ENCODE peak calls at places on chromosomes 3 and 15, in seven cellular contexts. L is lung, N is cardiac fibroblast, V is GM13976, O is left ventricle myocardium inferior, E is fibroblast of pulmonary artery, W is Panc1. Y is an unnamed sample.
A peak's percentile ranks its signal among the peaks of the same experiment; 100 is the strongest.

GRCh38 chr15:53716909-53717878 is 42.3 kb downstream of the WDR72 start:
- DNase-seq in W (no peak), O (no peak), V (no peak), E (peak; percentile 0), N (no peak), L (no peak), Y (no peak)

GRCh38 chr3:161371441-161372320 is at the start of gene SPTSSB:
- DNase-seq in E (no peak), V (peak; percentile 48), O (peak; percentile 19), W (no peak), L (peak; percentile 35), N (peak; percentile 13), Y (peak; percentile 47)

GRCh38 chr3:40723078-40723660 is 198.4 kb downstream of the ZNF621 start:
- DNase-seq in V (no peak), W (no peak), L (no peak), N (no peak), E (no peak), O (no peak), Y (no peak)

GRCh38 chr3:30915782-30916181 is 21.3 kb upstream of the GADL1 start:
- DNase-seq in N (peak; percentile 26), E (no peak), V (no peak), O (no peak), L (no peak), W (no peak), Y (no peak)

GRCh38 chr3:74904646-74905045 is 290.2 kb upstream of the CNTN3 start:
- DNase-seq in N (no peak), V (no peak), E (no peak), W (no peak), O (no peak), L (no peak), Y (no peak)

GRCh38 chr3:45187597-45188210 is 38.4 kb downstream of the TMEM158 start:
- DNase-seq in N (no peak), V (no peak), E (no peak), O (no peak), W (no peak), L (no peak), Y (no peak)

GRCh38 chr3:170470063-170471006 is 51.7 kb downstream of the CLDN11 start:
- DNase-seq in L (no peak), N (peak; percentile 21), V (no peak), O (no peak), W (no peak), E (no peak), Y (no peak)

GRCh38 chr3:125194849-125195601 is 17.5 kb downstream of the SLC12A8 start:
- DNase-seq in N (peak; percentile 73), V (no peak), W (no peak), O (no peak), L (no peak), E (peak; percentile 36), Y (no peak)

GRCh38 chr3:112007641-112008040 is 8.9 kb downstream of the TAGLN3 start:
- DNase-seq in N (peak; percentile 72), E (peak; percentile 57), O (no peak), W (no peak), V (no peak), L (no peak), Y (no peak)

GRCh38 chr3:158912188-158912587 is 110.3 kb downstream of the MFSD1 start:
- DNase-seq in O (no peak), W (no peak), V (no peak), E (no peak), L (no peak), N (no peak), Y (no peak)

GRCh38 chr3:9947025-9947995 is 4.9 kb downstream of the PRRT3 start:
- DNase-seq in L (peak; percentile 73), O (peak; percentile 72), E (peak; percentile 71), W (no peak), N (peak; percentile 79), V (no peak), Y (no peak)

GRCh38 chr3:129025691-129026435 is 24.8 kb downstream of the EFCC1 start:
- DNase-seq in V (no peak), N (no peak), L (no peak), E (no peak), W (no peak), O (peak; percentile 77), Y (no peak)

GRCh38 chr3:129027544-129027880 is 26.4 kb downstream of the EFCC1 start:
- DNase-seq in W (no peak), E (no peak), L (no peak), N (no peak), V (no peak), O (no peak), Y (no peak)

GRCh38 chr3:129028866-129029265 is 27.8 kb downstream of the EFCC1 start:
- DNase-seq in N (no peak), E (no peak), V (no peak), O (no peak), W (no peak), L (no peak), Y (no peak)

GRCh38 chr3:129025108-129025507 is 24.0 kb downstream of the EFCC1 start:
- DNase-seq in L (no peak), O (no peak), W (no peak), N (no peak), V (no peak), E (no peak), Y (no peak)

GRCh38 chr3:129026728-129027543 is 25.8 kb downstream of the EFCC1 start:
- DNase-seq in L (peak; percentile 89), V (peak; percentile 99), O (peak; percentile 90), N (peak; percentile 82), W (peak; percentile 52), E (peak; percentile 79), Y (peak; percentile 98)
- TF ChIP-seq CTCF in L (peak; percentile 57), V (peak; percentile 73), O (peak; percentile 82), N (no peak), W (peak; percentile 96), E (no peak), Y (peak; percentile 72)

DNA sequence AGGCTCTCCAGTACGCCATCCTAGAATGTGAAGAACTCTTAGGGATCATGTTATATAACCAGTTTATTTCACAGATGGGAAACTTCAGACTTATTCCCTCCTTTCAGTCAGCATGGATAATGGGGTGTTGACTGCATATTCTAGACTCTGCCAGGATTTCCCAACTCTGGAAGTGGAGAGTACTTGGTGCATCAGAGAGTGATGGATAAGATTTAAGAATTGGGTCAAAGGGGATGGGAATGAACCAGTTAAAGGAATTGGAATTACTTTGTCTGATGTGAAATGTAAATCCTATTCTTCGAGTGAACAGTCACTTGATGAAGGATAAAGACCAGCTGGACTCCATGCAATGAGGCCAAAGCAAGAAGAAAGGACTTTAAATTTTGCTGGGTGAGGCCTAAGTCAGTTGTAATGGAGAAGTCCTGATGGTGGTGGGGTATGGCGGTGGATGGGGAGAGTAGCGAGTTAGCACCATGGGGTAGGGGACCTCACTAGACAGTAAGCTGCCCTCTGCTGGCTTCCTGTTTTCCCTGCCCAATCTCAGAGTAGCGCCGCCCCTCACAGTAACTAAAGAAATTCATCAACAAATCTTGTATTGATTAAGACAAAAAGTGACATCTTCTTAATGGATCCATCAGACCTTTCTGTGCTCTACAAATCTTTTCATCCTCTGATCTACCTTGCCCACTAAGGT is 7.3 kb upstream of the CACNA1D start:
- DNase-seq in L (no peak), E (no peak), W (no peak), N (peak; percentile 2), V (no peak), O (no peak), Y (no peak)
- TF ChIP-seq CTCF in L (no peak), E (no peak), W (peak; percentile 25), N (no peak), V (no peak), O (peak; percentile 6), Y (no peak)

GRCh38 chr15:45167631-45168205 is 20.0 kb downstream of the SHF start:
- DNase-seq in E (no peak), V (no peak), N (no peak), L (no peak), W (no peak), O (no peak), Y (no peak)

GRCh38 chr15:45168286-45168685 is 19.5 kb downstream of the SHF start:
- DNase-seq in E (no peak), V (no peak), N (no peak), W (no peak), L (no peak), O (no peak), Y (no peak)

GRCh38 chr15:45165536-45165935 is 22.2 kb downstream of the SHF start:
- DNase-seq in L (no peak), O (no peak), W (no peak), N (no peak), V (no peak), E (no peak), Y (no peak)

GRCh38 chr15:45168751-45169551 is 18.8 kb downstream of the SHF start:
- DNase-seq in V (no peak), L (no peak), O (no peak), E (no peak), W (no peak), N (no peak), Y (no peak)

DNA sequence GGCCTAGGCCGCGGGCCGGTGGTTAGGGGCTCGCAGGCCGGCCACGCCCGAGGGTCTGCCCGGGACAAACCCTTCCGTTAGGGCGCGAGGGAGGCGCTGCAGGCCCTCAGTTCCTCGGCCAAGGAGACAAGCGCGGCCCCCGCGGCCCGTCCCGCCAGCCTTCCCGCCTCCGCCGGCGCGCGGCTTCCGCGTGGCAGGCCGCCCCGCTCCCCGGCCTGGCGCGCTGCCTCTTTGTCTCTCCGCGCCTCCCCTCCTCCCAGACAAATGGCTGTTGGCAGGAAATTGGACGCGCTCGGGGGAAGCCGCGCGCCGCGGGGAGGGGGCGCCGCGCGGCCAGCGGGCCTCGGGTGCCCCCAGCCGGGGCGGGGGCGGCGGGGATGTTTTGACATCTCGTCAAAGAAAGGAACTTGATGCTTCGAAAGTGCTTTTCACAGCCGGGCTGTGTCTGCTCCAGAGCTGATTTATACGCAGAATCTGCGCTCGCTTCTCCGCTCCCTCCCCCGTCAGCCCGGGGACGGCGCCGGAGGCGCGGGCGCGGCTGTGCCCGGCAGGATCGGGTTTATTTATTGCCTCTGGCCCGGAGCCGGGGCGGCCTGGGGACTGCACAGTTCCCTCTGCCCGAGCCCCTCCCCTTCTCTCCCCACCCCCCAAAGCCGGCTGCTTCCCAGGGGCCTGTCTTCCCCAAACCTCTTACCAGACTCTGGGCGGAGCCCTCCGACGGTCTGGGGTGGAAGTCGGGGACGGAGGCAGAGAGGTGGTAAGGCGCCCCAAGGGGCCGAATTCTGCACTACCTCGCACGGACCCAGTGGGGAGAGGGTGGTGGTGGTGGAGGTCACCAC is 20.8 kb downstream of the SHF start:
- DNase-seq in O (peak; percentile 86), V (peak; percentile 92), L (peak; percentile 87), N (peak; percentile 87), E (peak; percentile 83), W (peak; percentile 58), Y (peak; percentile 90)
- TF ChIP-seq CTCF in O (peak; percentile 77), V (peak; percentile 75), L (peak; percentile 51), N (peak; percentile 74), E (peak; percentile 62), W (peak; percentile 85), Y (peak; percentile 73)

DNA sequence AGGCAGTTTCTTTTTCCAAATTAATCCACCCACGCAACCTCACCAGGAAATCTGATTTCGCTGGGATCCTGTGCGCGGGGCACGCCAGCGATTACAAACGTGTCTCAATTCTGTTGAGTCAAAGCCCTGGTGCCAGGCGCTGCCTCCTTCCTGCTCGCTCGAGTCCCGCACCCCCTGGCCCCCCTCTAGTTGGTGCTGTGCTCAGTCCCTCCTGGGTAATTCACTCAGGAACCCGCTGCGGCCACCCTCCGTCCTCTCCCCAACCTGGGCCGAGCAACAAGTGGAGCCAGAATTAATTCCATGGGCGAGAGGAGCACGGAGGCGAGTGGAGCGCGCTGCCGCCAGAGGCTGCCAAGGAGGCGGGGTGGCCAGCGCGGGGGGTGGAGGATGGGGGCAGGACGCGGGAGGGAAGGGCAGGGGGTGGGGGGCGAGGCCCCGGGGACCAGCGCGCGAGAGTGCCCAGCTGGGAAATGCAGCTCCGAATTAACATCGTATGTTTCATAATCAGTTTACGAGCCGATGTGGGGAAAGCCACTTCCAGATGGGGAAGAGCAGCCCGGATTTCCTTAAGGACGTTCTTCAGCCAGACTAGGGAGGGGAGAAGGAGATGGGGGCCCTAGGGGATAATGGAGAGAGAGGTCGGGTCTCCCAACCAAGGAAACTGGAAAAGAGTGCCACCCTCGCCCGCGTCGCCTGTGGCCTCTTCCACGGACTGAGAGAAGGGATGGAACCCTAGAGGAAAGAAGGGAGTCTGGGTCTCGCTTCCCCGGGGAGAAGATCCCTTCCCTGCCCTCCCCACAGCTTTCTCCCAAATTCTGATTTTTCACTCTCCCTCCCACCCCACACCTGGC is 5.8 kb downstream of the WNT5A start:
- DNase-seq in O (peak; percentile 15), W (no peak), N (peak; percentile 52), L (no peak), V (no peak), E (peak; percentile 53), Y (no peak)
- TF ChIP-seq CTCF in O (no peak), W (no peak), N (no peak), L (no peak), V (no peak), E (no peak), Y (no peak)